ENCODE peak calls at places on chromosome 5, in six cellular contexts. One of them, this sample, is unnamed.

GRCh38 chr5:14164764-14165163 is 21.6 kb downstream of the TRIO start:
- DNase-seq in mesothelial cell of epicardium: no peak
- DNase-seq in GM12865: no peak
- DNase-seq in OCI-LY7: no peak
- DNase-seq in fibroblast of lung: no peak
- DNase-seq in GM13977: no peak
- DNase-seq in this sample: no peak

GRCh38 chr5:172005708-172006377 is 595 bp downstream of the FBXW11 start:
- DNase-seq in mesothelial cell of epicardium: peak; percentile 58
- DNase-seq in GM12865: peak; percentile 24
- DNase-seq in OCI-LY7: peak; percentile 33
- DNase-seq in fibroblast of lung: peak; percentile 37
- DNase-seq in GM13977: peak; percentile 31
- DNase-seq in this sample: no peak

GRCh38 chr5:159310492-159310891 is 19.8 kb downstream of the IL12B start:
- DNase-seq in mesothelial cell of epicardium: peak; percentile 50
- DNase-seq in GM12865: peak; percentile 13
- DNase-seq in OCI-LY7: no peak
- DNase-seq in fibroblast of lung: peak; percentile 51
- DNase-seq in GM13977: no peak
- DNase-seq in this sample: no peak

GRCh38 chr5:79858097-79858723 is 132.9 kb downstream of the MTX3 start:
- DNase-seq in mesothelial cell of epicardium: peak; percentile 86
- DNase-seq in GM12865: peak; percentile 72
- DNase-seq in OCI-LY7: peak; percentile 73
- DNase-seq in fibroblast of lung: peak; percentile 38
- DNase-seq in GM13977: peak; percentile 54
- DNase-seq in this sample: peak; percentile 57

GRCh38 chr5:59757442-59757841 is 136.1 kb downstream of the PDE4D start:
- DNase-seq in mesothelial cell of epicardium: no peak
- DNase-seq in GM12865: no peak
- DNase-seq in OCI-LY7: no peak
- DNase-seq in fibroblast of lung: peak; percentile 32
- DNase-seq in GM13977: no peak
- DNase-seq in this sample: no peak

GRCh38 chr5:173706700-173707099 is 90.2 kb upstream of the BOD1 start:
- DNase-seq in mesothelial cell of epicardium: no peak
- DNase-seq in GM12865: no peak
- DNase-seq in OCI-LY7: no peak
- DNase-seq in fibroblast of lung: no peak
- DNase-seq in GM13977: no peak
- DNase-seq in this sample: no peak

GRCh38 chr5:62005551-62005950 is 300.5 kb upstream of the KIF2A start:
- DNase-seq in mesothelial cell of epicardium: no peak
- DNase-seq in GM12865: no peak
- DNase-seq in OCI-LY7: no peak
- DNase-seq in fibroblast of lung: no peak
- DNase-seq in GM13977: no peak
- DNase-seq in this sample: no peak

GRCh38 chr5:65255294-65255693 is 226.4 kb downstream of the ADAMTS6 start:
- DNase-seq in mesothelial cell of epicardium: no peak
- DNase-seq in GM12865: no peak
- DNase-seq in OCI-LY7: no peak
- DNase-seq in fibroblast of lung: no peak
- DNase-seq in GM13977: no peak
- DNase-seq in this sample: no peak

GRCh38 chr5:122182491-122182921 is 53.2 kb downstream of the ZNF474 start:
- DNase-seq in mesothelial cell of epicardium: no peak
- DNase-seq in GM12865: no peak
- DNase-seq in OCI-LY7: no peak
- DNase-seq in fibroblast of lung: peak; percentile 92
- DNase-seq in GM13977: no peak
- DNase-seq in this sample: no peak

GRCh38 chr5:36388288-36388687 is 86.6 kb upstream of the RANBP3L start:
- DNase-seq in mesothelial cell of epicardium: no peak
- DNase-seq in GM12865: no peak
- DNase-seq in OCI-LY7: no peak
- DNase-seq in fibroblast of lung: no peak
- DNase-seq in GM13977: no peak
- DNase-seq in this sample: no peak

GRCh38 chr5:132363431-132364112 is 5.9 kb upstream of the SLC22A5 start:
- DNase-seq in mesothelial cell of epicardium: no peak
- DNase-seq in GM12865: no peak
- DNase-seq in OCI-LY7: no peak
- DNase-seq in fibroblast of lung: peak; percentile 94
- DNase-seq in GM13977: no peak
- DNase-seq in this sample: no peak

DNA sequence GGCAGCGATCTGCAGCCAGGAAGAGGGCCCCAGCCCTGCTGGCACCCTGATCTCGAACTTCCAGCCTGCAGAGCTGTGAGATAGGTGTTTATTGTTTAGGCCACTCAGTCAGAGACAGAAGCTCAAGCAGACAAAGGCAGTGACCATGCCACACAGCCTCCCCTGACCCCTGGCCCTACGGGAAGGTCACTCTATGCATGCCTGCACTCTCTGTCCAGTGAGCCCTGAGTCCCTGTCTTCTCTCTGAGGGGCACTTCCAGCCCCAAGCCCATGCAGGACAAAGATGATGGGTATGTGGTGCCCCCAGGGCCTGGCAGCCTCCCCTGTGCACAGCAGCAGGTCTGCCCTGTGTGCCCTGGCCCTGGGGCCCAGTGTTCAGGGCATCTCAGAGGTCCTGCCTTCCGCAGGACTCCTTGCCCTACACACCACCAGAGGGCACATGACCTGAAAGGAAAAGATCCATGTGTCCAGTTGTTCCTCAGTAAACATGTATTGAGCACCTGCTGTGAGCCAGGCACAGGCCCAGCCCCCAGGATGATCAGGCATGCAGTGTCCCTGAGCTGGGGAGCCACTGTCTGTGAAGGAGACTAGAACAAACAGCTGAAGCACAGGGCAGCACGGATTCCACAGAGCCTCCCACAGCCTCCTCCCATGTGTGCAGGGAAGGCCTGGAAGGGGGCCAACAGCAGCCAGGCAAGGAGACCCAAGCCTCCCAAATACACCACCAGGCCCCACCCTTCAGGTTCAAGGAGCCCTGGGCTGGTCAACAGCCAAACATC is 109.3 kb downstream of the ATPSCKMT start:
- DNase-seq in mesothelial cell of epicardium: no peak
- DNase-seq in GM12865: no peak
- DNase-seq in OCI-LY7: no peak
- DNase-seq in fibroblast of lung: no peak
- DNase-seq in GM13977: no peak
- DNase-seq in this sample: no peak
- TF ChIP-seq CTCF in mesothelial cell of epicardium: no peak
- TF ChIP-seq CTCF in GM12865: peak; percentile 7
- TF ChIP-seq CTCF in OCI-LY7: peak; percentile 21
- TF ChIP-seq CTCF in fibroblast of lung: peak; percentile 14
- TF ChIP-seq CTCF in GM13977: no peak
- TF ChIP-seq CTCF in this sample: peak; percentile 10

GRCh38 chr5:30650311-30650710 is 543.2 kb upstream of the CDH6 start:
- DNase-seq in mesothelial cell of epicardium: no peak
- DNase-seq in GM12865: no peak
- DNase-seq in OCI-LY7: no peak
- DNase-seq in fibroblast of lung: no peak
- DNase-seq in GM13977: no peak
- DNase-seq in this sample: no peak
- TF ChIP-seq CTCF in mesothelial cell of epicardium: no peak
- TF ChIP-seq CTCF in GM12865: no peak
- TF ChIP-seq CTCF in OCI-LY7: peak; percentile 26
- TF ChIP-seq CTCF in fibroblast of lung: no peak
- TF ChIP-seq CTCF in GM13977: no peak
- TF ChIP-seq CTCF in this sample: no peak

DNA sequence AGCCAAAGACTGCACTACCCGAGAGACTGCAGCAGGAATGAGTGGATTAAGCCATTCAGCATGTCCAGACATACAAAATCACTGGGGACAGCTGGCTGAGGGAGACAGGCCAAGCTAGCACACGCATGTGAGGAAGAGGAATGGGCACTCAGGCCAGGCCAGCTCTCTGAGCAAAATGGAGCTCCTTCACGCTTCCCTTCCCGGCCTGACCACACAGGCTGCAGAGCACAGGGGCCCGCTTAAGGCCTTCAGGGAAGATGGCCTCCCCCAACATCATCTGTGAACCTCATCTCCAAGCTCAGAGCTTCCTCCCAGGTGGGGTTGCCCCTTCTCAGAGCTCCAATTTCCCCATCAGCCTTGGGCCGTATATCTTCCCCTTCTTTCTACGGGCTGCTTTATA is 8.4 kb downstream of the DCANP1 start:
- DNase-seq in mesothelial cell of epicardium: no peak
- DNase-seq in GM12865: no peak
- DNase-seq in OCI-LY7: no peak
- DNase-seq in fibroblast of lung: no peak
- DNase-seq in GM13977: no peak
- DNase-seq in this sample: no peak
- TF ChIP-seq CTCF in mesothelial cell of epicardium: no peak
- TF ChIP-seq CTCF in GM12865: no peak
- TF ChIP-seq CTCF in OCI-LY7: no peak
- TF ChIP-seq CTCF in fibroblast of lung: no peak
- TF ChIP-seq CTCF in GM13977: no peak
- TF ChIP-seq CTCF in this sample: no peak

GRCh38 chr5:81855576-81855975 is 104.7 kb upstream of the SSBP2 start:
- DNase-seq in mesothelial cell of epicardium: no peak
- DNase-seq in GM12865: no peak
- DNase-seq in OCI-LY7: no peak
- DNase-seq in fibroblast of lung: no peak
- DNase-seq in GM13977: no peak
- DNase-seq in this sample: no peak

GRCh38 chr5:81854915-81855314 is 104.0 kb upstream of the SSBP2 start:
- DNase-seq in mesothelial cell of epicardium: no peak
- DNase-seq in GM12865: no peak
- DNase-seq in OCI-LY7: no peak
- DNase-seq in fibroblast of lung: no peak
- DNase-seq in GM13977: no peak
- DNase-seq in this sample: no peak

GRCh38 chr5:81853005-81853357 is 102.1 kb upstream of the SSBP2 start:
- DNase-seq in mesothelial cell of epicardium: no peak
- DNase-seq in GM12865: no peak
- DNase-seq in OCI-LY7: peak; percentile 48
- DNase-seq in fibroblast of lung: no peak
- DNase-seq in GM13977: peak; percentile 27
- DNase-seq in this sample: no peak

GRCh38 chr5:81854485-81854884 is 103.6 kb upstream of the SSBP2 start:
- DNase-seq in mesothelial cell of epicardium: no peak
- DNase-seq in GM12865: no peak
- DNase-seq in OCI-LY7: no peak
- DNase-seq in fibroblast of lung: no peak
- DNase-seq in GM13977: no peak
- DNase-seq in this sample: no peak

GRCh38 chr5:81856948-81857928 is 106.3 kb upstream of the SSBP2 start:
- DNase-seq in mesothelial cell of epicardium: no peak
- DNase-seq in GM12865: peak; percentile 39
- DNase-seq in OCI-LY7: peak; percentile 60
- DNase-seq in fibroblast of lung: peak; percentile 10
- DNase-seq in GM13977: no peak
- DNase-seq in this sample: no peak
- TF ChIP-seq CTCF in mesothelial cell of epicardium: no peak
- TF ChIP-seq CTCF in GM12865: peak; percentile 37
- TF ChIP-seq CTCF in OCI-LY7: peak; percentile 91
- TF ChIP-seq CTCF in fibroblast of lung: peak; percentile 29
- TF ChIP-seq CTCF in GM13977: peak; percentile 63
- TF ChIP-seq CTCF in this sample: peak; percentile 38

GRCh38 chr5:131147258-131147657 is 17.8 kb downstream of the HINT1 start:
- DNase-seq in mesothelial cell of epicardium: no peak
- DNase-seq in GM12865: no peak
- DNase-seq in OCI-LY7: no peak
- DNase-seq in fibroblast of lung: peak; percentile 3
- DNase-seq in GM13977: no peak
- DNase-seq in this sample: no peak

GRCh38 chr5:131156385-131156784 is 8.7 kb downstream of the HINT1 start:
- DNase-seq in mesothelial cell of epicardium: no peak
- DNase-seq in GM12865: no peak
- DNase-seq in OCI-LY7: no peak
- DNase-seq in fibroblast of lung: no peak
- DNase-seq in GM13977: no peak
- DNase-seq in this sample: no peak

GRCh38 chr5:131150408-131150807 is 14.6 kb downstream of the HINT1 start:
- DNase-seq in mesothelial cell of epicardium: no peak
- DNase-seq in GM12865: no peak
- DNase-seq in OCI-LY7: no peak
- DNase-seq in fibroblast of lung: no peak
- DNase-seq in GM13977: no peak
- DNase-seq in this sample: no peak

GRCh38 chr5:131148835-131149234 is 16.2 kb downstream of the HINT1 start:
- DNase-seq in mesothelial cell of epicardium: no peak
- DNase-seq in GM12865: no peak
- DNase-seq in OCI-LY7: no peak
- DNase-seq in fibroblast of lung: no peak
- DNase-seq in GM13977: no peak
- DNase-seq in this sample: no peak

DNA sequence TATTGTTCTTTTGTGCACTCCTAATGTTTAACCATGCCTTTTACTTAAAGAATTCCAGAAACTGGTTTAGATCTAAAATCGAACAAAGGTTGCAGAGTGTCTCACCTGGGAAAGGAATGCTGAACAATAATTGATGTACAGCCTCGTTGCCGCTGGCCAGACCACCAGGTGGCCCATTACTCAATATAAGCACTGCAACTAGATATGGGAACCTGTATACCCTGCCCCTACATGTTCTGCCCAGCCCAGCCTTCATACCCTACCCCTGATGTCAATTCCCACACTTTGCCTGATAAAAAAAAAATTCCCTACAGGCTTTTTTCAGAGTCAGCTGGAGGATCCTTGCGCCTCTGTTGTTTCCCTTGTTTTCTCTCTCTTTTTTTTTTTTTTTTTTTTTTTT is 13.8 kb downstream of the HINT1 start:
- DNase-seq in mesothelial cell of epicardium: no peak
- DNase-seq in GM12865: no peak
- DNase-seq in OCI-LY7: no peak
- DNase-seq in fibroblast of lung: no peak
- DNase-seq in GM13977: no peak
- DNase-seq in this sample: no peak
- TF ChIP-seq CTCF in mesothelial cell of epicardium: no peak
- TF ChIP-seq CTCF in GM12865: no peak
- TF ChIP-seq CTCF in OCI-LY7: peak; percentile 23
- TF ChIP-seq CTCF in fibroblast of lung: no peak
- TF ChIP-seq CTCF in GM13977: no peak
- TF ChIP-seq CTCF in this sample: no peak

DNA sequence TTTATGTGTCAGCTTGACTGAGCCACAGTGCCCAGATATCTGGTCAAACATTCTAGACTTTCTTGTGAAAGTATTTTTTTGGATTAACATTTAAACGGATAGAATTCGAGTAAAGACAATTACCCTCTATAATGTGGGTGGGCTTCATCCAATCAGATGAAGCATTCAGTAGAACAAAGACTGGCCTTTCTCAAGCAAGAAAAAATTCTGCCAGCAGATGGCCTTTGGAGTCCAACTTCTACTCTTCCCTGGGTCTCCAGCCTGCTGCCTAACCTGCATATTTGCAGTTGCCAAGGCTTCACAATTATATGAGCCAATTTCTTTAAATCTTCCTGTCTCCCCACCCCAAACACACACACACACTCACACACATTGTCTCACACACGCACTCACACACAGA is 86.4 kb downstream of the MED10 start:
- DNase-seq in mesothelial cell of epicardium: no peak
- DNase-seq in GM12865: peak; percentile 40
- DNase-seq in OCI-LY7: peak; percentile 28
- DNase-seq in fibroblast of lung: no peak
- DNase-seq in GM13977: no peak
- DNase-seq in this sample: no peak
- TF ChIP-seq CTCF in mesothelial cell of epicardium: no peak
- TF ChIP-seq CTCF in GM12865: peak; percentile 28
- TF ChIP-seq CTCF in OCI-LY7: peak; percentile 55
- TF ChIP-seq CTCF in fibroblast of lung: no peak
- TF ChIP-seq CTCF in GM13977: peak; percentile 47
- TF ChIP-seq CTCF in this sample: peak; percentile 26